ENCODE peak calls at places on chromosomes 2 and 18, in four cellular contexts. U, E, A and G are unnamed samples.

GRCh38 chr18:70920840-70921374 is 632.1 kb downstream of the SOCS6 start:
- DNase-seq in E (no peak), A (no peak), U (no peak), G (no peak)

GRCh38 chr2:223855426-223855825 is 18.0 kb upstream of the AP1S3 start:
- DNase-seq in E (no peak), A (no peak), U (no peak), G (no peak)

GRCh38 chr2:188285774-188286173 is 5.9 kb upstream of the GULP1 start:
- DNase-seq in U (no peak), E (no peak), A (no peak), G (no peak)

GRCh38 chr2:42770288-42771131 is 6.6 kb upstream of the OXER1 start:
- DNase-seq in E (peak; percentile 70), A (peak; percentile 81), U (peak; percentile 69), G (no peak)

GRCh38 chr2:46116616-46117015 is 180.6 kb upstream of the EPAS1 start:
- DNase-seq in U (no peak), A (no peak), E (no peak), G (peak; percentile 16)

GRCh38 chr2:207352978-207353377 is 176.8 kb upstream of the CREB1 start:
- DNase-seq in A (no peak), E (no peak), U (no peak), G (no peak)

GRCh38 chr2:71807969-71808451 is 339.7 kb downstream of the CYP26B1 start:
- DNase-seq in U (peak; percentile 87), A (no peak), E (peak; percentile 45), G (no peak)

GRCh38 chr2:42028571-42029148 is 19.2 kb upstream of the PKDCC start:
- DNase-seq in A (no peak), U (no peak), E (no peak), G (no peak)

GRCh38 chr2:64947906-64948305 is 41.3 kb upstream of the SLC1A4 start:
- DNase-seq in U (no peak), E (no peak), A (no peak), G (no peak)

GRCh38 chr18:76451475-76452331 is 43.3 kb downstream of the ZNF516 start:
- DNase-seq in E (peak; percentile 62), U (peak; percentile 63), A (no peak), G (no peak)

DNA sequence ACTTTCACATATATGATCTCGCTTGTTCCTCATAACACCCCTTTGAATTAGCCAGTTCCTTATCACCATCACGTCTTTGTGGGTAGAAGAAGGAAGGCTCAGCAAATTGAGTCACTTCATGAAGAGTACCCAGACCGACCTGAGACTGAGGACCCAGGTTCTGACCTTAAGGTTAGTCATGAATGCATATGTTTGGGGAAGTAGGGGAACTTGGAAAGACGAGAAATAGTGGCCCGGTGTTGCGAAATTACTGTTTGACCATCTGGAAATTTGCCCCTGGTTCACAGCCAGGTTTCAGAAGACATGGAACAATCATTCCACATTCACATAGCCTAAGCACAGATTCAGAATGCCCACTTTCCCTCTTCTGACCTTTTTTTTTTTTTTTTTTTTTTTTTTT is 59.8 kb downstream of the MEIS1 start:
- DNase-seq in U (peak; percentile 86), A (no peak), E (no peak), G (peak; percentile 58)
- H3K27ac ChIP-seq in U (peak overlapping the region; percentile 76), A (no peak overlapping the region), E (peak overlapping the region; percentile 18), G (peak overlapping the region; percentile 91)

DNA sequence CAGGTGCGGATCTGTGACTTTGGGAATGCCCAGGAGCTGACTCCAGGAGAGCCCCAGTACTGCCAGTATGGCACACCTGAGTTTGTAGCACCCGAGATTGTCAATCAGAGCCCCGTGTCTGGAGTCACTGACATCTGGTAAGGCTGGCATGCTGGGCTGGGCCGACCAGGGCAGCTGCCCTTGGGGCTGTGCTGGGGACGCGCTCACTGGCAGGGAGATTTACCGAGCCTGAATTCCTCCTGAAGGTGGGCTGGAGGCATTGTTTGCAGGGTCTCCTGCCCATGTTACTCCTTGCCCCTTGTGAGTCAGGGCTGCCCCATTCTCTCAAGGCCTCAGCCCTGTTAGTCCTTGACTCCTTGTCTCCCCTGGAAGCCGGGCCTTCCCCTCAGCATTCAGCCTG is 18.7 kb upstream of the GMPPA start:
- DNase-seq in E (no peak), U (no peak), A (no peak), G (no peak)
- H3K27ac ChIP-seq in E (peak overlapping the region; percentile 60), U (peak overlapping the region; percentile 99), A (no peak overlapping the region), G (no peak overlapping the region)

GRCh38 chr2:68834737-68835136 is 36.5 kb downstream of the BMP10 start:
- DNase-seq in U (no peak), A (no peak), E (no peak), G (no peak)
- H3K27ac ChIP-seq in U (no peak overlapping the region), A (no peak overlapping the region), E (peak overlapping the region; percentile 47), G (no peak overlapping the region)

GRCh38 chr2:28374331-28374730 is 18.3 kb upstream of the FOSL2 start:
- DNase-seq in U (no peak), A (no peak), E (no peak), G (no peak)

GRCh38 chr2:28377201-28377816 is 15.3 kb upstream of the FOSL2 start:
- DNase-seq in E (no peak), U (no peak), A (no peak), G (no peak)

GRCh38 chr2:28375236-28375635 is 17.4 kb upstream of the FOSL2 start:
- DNase-seq in E (no peak), A (no peak), U (no peak), G (no peak)

GRCh38 chr2:28373854-28374253 is 18.8 kb upstream of the FOSL2 start:
- DNase-seq in E (no peak), A (no peak), U (no peak), G (no peak)

GRCh38 chr2:28375742-28376631 is 16.7 kb upstream of the FOSL2 start:
- DNase-seq in U (no peak), E (no peak), A (no peak), G (no peak)
- H3K27ac ChIP-seq in U (no peak overlapping the region), E (no peak overlapping the region), A (no peak overlapping the region), G (no peak overlapping the region)

GRCh38 chr18:22504665-22505064 is 87.0 kb upstream of the CTAGE1 start:
- DNase-seq in A (peak; percentile 14), E (no peak), U (no peak), G (no peak)
- H3K27ac ChIP-seq in A (peak overlapping the region; percentile 27), E (peak overlapping the region; percentile 86), U (no peak overlapping the region), G (no peak overlapping the region)

DNA sequence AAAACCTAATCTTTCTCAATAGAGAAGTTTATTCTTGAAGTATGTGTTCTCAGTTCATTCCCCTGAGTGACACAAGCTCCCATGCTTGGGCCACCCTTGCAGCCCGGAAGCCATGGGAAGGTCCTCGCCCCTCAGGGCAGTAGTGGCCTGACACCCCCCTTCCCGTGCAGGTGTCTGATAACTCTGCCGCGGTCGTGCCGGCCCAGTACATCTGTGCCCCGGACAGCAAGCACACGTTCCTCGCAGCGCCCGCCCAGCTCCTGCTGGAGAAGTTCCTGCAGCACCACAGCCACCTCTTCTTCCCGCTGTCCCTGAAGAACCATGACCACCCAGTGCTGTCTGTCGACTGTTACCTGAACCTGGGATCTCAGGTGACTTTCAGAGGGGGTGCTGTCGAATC is 32.4 kb downstream of the NTSR2 start:
- DNase-seq in U (peak; percentile 42), A (no peak), E (no peak), G (no peak)
- H3K27ac ChIP-seq in U (no peak overlapping the region), A (no peak overlapping the region), E (no peak overlapping the region), G (no peak overlapping the region)

GRCh38 chr2:30354150-30354549 is 92.9 kb upstream of the LCLAT1 start:
- DNase-seq in U (no peak), E (no peak), A (no peak), G (no peak)

GRCh38 chr2:30354621-30355020 is 92.4 kb upstream of the LCLAT1 start:
- DNase-seq in E (no peak), U (no peak), A (no peak), G (no peak)

GRCh38 chr2:30358351-30358750 is 88.7 kb upstream of the LCLAT1 start:
- DNase-seq in E (no peak), U (no peak), A (no peak), G (no peak)

GRCh38 chr2:30356061-30356460 is 91.0 kb upstream of the LCLAT1 start:
- DNase-seq in E (no peak), U (no peak), A (no peak), G (no peak)

GRCh38 chr2:30355306-30355705 is 91.7 kb upstream of the LCLAT1 start:
- DNase-seq in E (no peak), A (no peak), U (peak; percentile 12), G (no peak)
- H3K27ac ChIP-seq in E (no peak overlapping the region), A (no peak overlapping the region), U (no peak overlapping the region), G (no peak overlapping the region)

GRCh38 chr2:151410485-151410833 is 757 bp downstream of the RIF1 start:
- DNase-seq in A (peak; percentile 40), E (no peak), U (no peak), G (no peak)

GRCh38 chr2:151409601-151410484 is at the start of gene RIF1:
- DNase-seq in U (peak; percentile 94), E (peak; percentile 90), A (peak; percentile 85), G (peak; percentile 90)

GRCh38 chr2:151407281-151407680 is 2.4 kb upstream of the RIF1 start:
- DNase-seq in E (no peak), U (no peak), A (no peak), G (no peak)

GRCh38 chr2:151405376-151405775 is 4.3 kb upstream of the RIF1 start:
- DNase-seq in A (no peak), U (no peak), E (no peak), G (no peak)

DNA sequence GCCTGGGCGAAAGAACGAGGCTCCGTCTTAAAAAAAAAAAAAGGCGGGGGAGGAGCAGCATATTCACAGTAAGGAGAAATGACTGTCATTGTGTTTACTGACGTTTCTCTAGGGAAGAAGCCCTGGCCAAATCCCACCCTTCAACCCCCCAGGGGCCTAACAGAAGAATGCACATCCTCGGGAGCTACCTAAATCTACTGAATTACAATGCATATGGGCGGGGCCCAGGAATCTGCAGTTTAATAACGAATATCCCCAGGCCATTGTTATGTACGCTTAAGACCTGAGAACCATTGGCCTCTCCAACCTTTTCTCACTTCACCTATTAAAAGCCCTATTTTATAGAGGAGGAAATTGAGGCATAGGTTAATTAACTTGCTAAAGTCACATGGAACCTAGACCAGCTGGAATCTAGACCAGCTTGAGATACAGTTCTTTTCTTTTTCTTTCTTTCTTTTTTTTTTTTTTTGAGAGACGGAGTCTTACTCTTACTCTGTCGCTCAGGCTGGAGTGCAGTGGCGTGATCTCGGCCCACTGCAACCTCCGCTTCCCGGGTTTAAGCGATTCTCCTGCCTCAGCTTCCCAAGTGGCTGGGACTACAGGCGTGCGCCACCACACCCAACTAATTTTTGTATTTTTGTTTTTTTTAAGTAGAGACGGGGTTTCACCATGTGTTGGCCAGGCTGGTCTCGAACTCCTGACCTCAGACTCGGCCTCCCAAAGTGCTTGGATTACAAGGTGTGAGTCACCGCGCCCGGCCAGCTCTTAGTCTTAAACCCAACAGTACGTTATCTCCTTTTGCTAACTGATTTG is 708 bp upstream of the RIF1 start:
- DNase-seq in A (no peak), E (no peak), U (no peak), G (no peak)
- H3K27ac ChIP-seq in A (peak overlapping the region; percentile 94), E (peak overlapping the region; percentile 94), U (peak overlapping the region; percentile 93), G (peak overlapping the region; percentile 80)

GRCh38 chr2:235641333-235641732 is 147.5 kb downstream of the AGAP1 start:
- DNase-seq in A (no peak), U (no peak), E (no peak), G (no peak)

GRCh38 chr2:235644191-235644590 is 150.3 kb downstream of the AGAP1 start:
- DNase-seq in U (no peak), A (no peak), E (no peak), G (no peak)

GRCh38 chr2:235642446-235643107 is 148.7 kb downstream of the AGAP1 start:
- DNase-seq in U (no peak), E (no peak), A (no peak), G (no peak)

GRCh38 chr2:235641956-235642355 is 148.1 kb downstream of the AGAP1 start:
- DNase-seq in E (no peak), A (no peak), U (no peak), G (no peak)

GRCh38 chr2:235643680-235644117 is 149.9 kb downstream of the AGAP1 start:
- DNase-seq in U (no peak), E (no peak), A (no peak), G (no peak)
- H3K27ac ChIP-seq in U (no peak overlapping the region), E (no peak overlapping the region), A (no peak overlapping the region), G (no peak overlapping the region)